ENCODE peak calls at places on chromosomes 7 and 10, in eight cellular contexts. O is stimulated activated CD8-positive, alpha-beta memory T cell treated with anti-CD3 and anti-CD28 coated beads, Interleukin-4, amount 100 ng/mL, for 1 hour; Y is NCI-H1092; T is sciatic nerve; I is pons; Z is foreskin fibroblast; U is effector memory CD8-positive, alpha-beta T cell; Q is iPS-NIHi11. E is an unnamed sample.
A peak's percentile ranks its signal among the peaks of the same experiment; 100 is the strongest.

GRCh38 chr7:26588511-26588910 is 275.9 kb downstream of the SKAP2 start:
- DNase-seq in Q (no peak), Z (no peak), U (no peak), O (no peak), Y (no peak), T (no peak), I (no peak), E (no peak)

GRCh38 chr7:44973610-44974401 is 5.0 kb downstream of the MYO1G start:
- DNase-seq in O (no peak), T (no peak), I (no peak), Z (peak; percentile 49), U (peak; percentile 58), Q (no peak), Y (no peak), E (no peak)

GRCh38 chr10:9707205-9707604 is 1310.5 kb upstream of the CELF2 start:
- DNase-seq in Z (no peak), Q (no peak), I (no peak), O (no peak), Y (no peak), T (no peak), U (no peak), E (no peak)

GRCh38 chr10:74634995-74635536 is 191.3 kb upstream of the KAT6B start:
- DNase-seq in I (no peak), T (no peak), Y (no peak), Z (no peak), O (no peak), Q (no peak), U (no peak), E (no peak)

GRCh38 chr10:103640436-103641181 is 147.1 kb downstream of the NEURL1 start:
- DNase-seq in T (no peak), O (no peak), Z (no peak), I (no peak), Q (no peak), Y (no peak), U (no peak), E (no peak)

GRCh38 chr10:100970914-100971811 is 1.9 kb downstream of the SEMA4G start:
- DNase-seq in Y (no peak), O (no peak), Z (no peak), T (no peak), Q (no peak), I (no peak), U (no peak), E (no peak)

GRCh38 chr7:118352854-118353453 is 128.4 kb downstream of the ANKRD7 start:
- DNase-seq in U (no peak), I (peak; percentile 50), Q (no peak), O (no peak), Z (no peak), T (no peak), Y (peak; percentile 43), E (no peak)

GRCh38 chr10:31912898-31913847 is 15.5 kb downstream of the ARHGAP12 start:
- DNase-seq in O (no peak), I (no peak), T (no peak), Q (no peak), Y (peak; percentile 22), Z (peak; percentile 71), U (no peak), E (no peak)

GRCh38 chr7:91025906-91026390 is 238.3 kb upstream of the FZD1 start:
- DNase-seq in O (no peak), Q (no peak), T (no peak), U (no peak), I (no peak), Y (no peak), Z (no peak), E (no peak)

GRCh38 chr10:6583447-6583846 is 3.4 kb upstream of the PRKCQ start:
- DNase-seq in O (no peak), Y (no peak), T (no peak), I (no peak), Q (no peak), Z (no peak), U (peak; percentile 30), E (peak; percentile 70)

E was measured in central memory CD4-positive, alpha-beta T cell.